ENCODE peak calls at places on chromosomes 2 and 18, in four cellular contexts. M is K562, X is HepG2, D is GM12878. S is an unnamed sample.
A peak's percentile ranks its signal among the peaks of the same experiment; 100 is the strongest.

GRCh38 chr18:51051105-51051712 is 21.2 kb downstream of the SMAD4 start:
- DNase-seq in D (no peak), M (peak; percentile 56), X (peak; percentile 33), S (peak; percentile 25)

GRCh38 chr2:207750315-207750714 is 19.4 kb downstream of the FZD5 start:
- DNase-seq in D (no peak), M (no peak), X (peak; percentile 33), S (no peak)

GRCh38 chr2:183260527-183260926 is 136.3 kb downstream of the NUP35 start:
- DNase-seq in M (no peak), D (no peak), X (no peak), S (no peak)

GRCh38 chr2:178280261-178280852 is 86.0 kb downstream of the OSBPL6 start:
- DNase-seq in M (peak; percentile 72), X (peak; percentile 53), D (no peak), S (peak; percentile 57)

GRCh38 chr2:217799553-217800432 is 203.0 kb downstream of the TNS1 start:
- DNase-seq in X (no peak), D (no peak), M (no peak), S (no peak)

GRCh38 chr2:238421695-238422035 is 5.1 kb upstream of the ASB1 start:
- DNase-seq in X (no peak), D (no peak), M (no peak), S (no peak)

GRCh38 chr2:50295596-50295995 is 736.3 kb downstream of the NRXN1 start:
- DNase-seq in D (no peak), X (no peak), M (no peak), S (no peak)

GRCh38 chr18:23605941-23606340 is 19.6 kb upstream of the NPC1 start:
- DNase-seq in D (no peak), M (no peak), X (peak; percentile 61), S (no peak)

GRCh38 chr2:41973871-41974270 is 74.0 kb upstream of the PKDCC start:
- DNase-seq in D (no peak), X (no peak), M (no peak), S (no peak)

GRCh38 chr2:44324971-44325426 is 36.3 kb downstream of the PREPL start:
- DNase-seq in D (no peak), M (peak; percentile 68), X (no peak), S (no peak)

GRCh38 chr2:57906152-57906732 is 140.4 kb upstream of the VRK2 start:
- DNase-seq in D (no peak), X (peak; percentile 62), M (peak; percentile 57), S (peak; percentile 50)

GRCh38 chr2:114128725-114129124 is 238.8 kb downstream of the ACTR3 start:
- DNase-seq in D (no peak), X (no peak), M (no peak), S (no peak)

GRCh38 chr18:55910328-55910727 is 322.3 kb upstream of the TCF4 start:
- DNase-seq in M (no peak), X (no peak), D (no peak), S (no peak)

GRCh38 chr2:207768891-207769596 is 662 bp downstream of the FZD5 start:
- DNase-seq in D (no peak), X (peak; percentile 32), M (peak; percentile 51), S (peak; percentile 22)

GRCh38 chr2:103656558-103656957 is 894.7 kb downstream of the TMEM182 start:
- DNase-seq in M (peak; percentile 3), X (no peak), D (no peak), S (no peak)

GRCh38 chr2:42944744-42945415 is 152.5 kb upstream of the HAAO start:
- DNase-seq in M (peak; percentile 44), D (no peak), X (peak; percentile 59), S (peak; percentile 37)

GRCh38 chr18:13256444-13257305 is 38.1 kb downstream of the LDLRAD4 start:
- DNase-seq in X (no peak), M (no peak), D (no peak), S (no peak)

GRCh38 chr2:21038403-21039073 is 5.3 kb downstream of the APOB start:
- DNase-seq in M (no peak), D (no peak), X (peak; percentile 80), S (no peak)

GRCh38 chr2:239339726-239340654 is 60.8 kb downstream of the HDAC4 start:
- DNase-seq in D (peak; percentile 13), X (no peak), M (no peak), S (no peak)

GRCh38 chr2:129896226-129897100 is 83.0 kb upstream of the RAB6C start:
- DNase-seq in D (no peak), M (no peak), X (no peak), S (no peak)

GRCh38 chr2:20589975-20590703 is 60.8 kb downstream of the HS1BP3 start:
- DNase-seq in D (no peak), X (no peak), M (no peak), S (no peak)

GRCh38 chr18:34880882-34881852 is 160.0 kb upstream of the MAPRE2 start:
- DNase-seq in M (no peak), X (peak; percentile 53), D (no peak), S (no peak)

DNA sequence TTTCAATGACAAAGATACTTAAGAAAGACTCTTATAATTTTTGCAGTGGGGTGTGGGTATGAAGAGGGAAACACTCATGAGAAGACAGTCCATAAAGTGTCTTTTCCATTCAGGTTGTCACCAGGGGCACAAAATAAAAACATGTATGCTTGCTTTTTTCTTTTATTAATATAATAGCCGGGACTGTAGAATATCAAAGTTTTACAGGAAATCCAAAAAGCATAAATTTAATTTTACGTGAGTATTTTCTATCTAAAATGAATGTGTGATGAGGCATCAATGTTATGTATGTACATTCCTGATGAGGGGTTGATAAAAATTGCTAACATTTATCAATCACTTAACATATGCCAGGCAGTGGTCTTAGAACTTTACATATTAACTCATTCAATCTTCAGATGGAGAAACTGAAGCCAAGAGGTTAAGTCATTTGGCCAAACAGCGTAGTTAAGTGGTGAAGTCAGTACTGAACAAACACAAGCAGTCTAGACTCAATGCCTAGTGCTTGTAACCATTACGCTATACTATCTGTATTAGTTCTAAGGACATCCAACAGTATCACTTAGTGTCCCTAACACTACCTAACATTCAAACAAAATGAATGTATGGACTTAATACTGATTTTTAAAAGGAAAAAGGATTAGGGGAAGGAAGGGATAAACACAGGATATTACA is 10.7 kb downstream of the CCT4 start:
- DNase-seq in M (no peak), X (no peak), D (no peak), S (no peak)
- TF ChIP-seq FOXM1 in M (no peak), X (no peak), D (no peak), S (no peak)

GRCh38 chr18:39635192-39635591 is 2069.6 kb upstream of the CELF4 start:
- DNase-seq in D (no peak), M (no peak), X (no peak), S (no peak)

GRCh38 chr18:39635966-39636365 is 2070.4 kb upstream of the CELF4 start:
- DNase-seq in X (no peak), D (no peak), M (no peak), S (no peak)

GRCh38 chr18:39636931-39637330 is 2071.3 kb upstream of the CELF4 start:
- DNase-seq in X (peak; percentile 48), M (no peak), D (no peak), S (no peak)
- TF ChIP-seq FOXK2 in X (no peak), M (no peak), D (no peak), S (no peak)

GRCh38 chr2:28633739-28634138 is 117.9 kb upstream of the PPP1CB start:
- DNase-seq in X (peak; percentile 65), M (no peak), D (no peak), S (no peak)
- TF ChIP-seq FOXM1 in X (no peak), M (no peak), D (no peak), S (no peak)

GRCh38 chr2:237221443-237221842 is 135.8 kb downstream of the COPS8 start:
- DNase-seq in M (no peak), D (no peak), X (no peak), S (no peak)
- TF ChIP-seq FOXK2 in M (no peak), D (no peak), X (no peak), S (no peak)

DNA sequence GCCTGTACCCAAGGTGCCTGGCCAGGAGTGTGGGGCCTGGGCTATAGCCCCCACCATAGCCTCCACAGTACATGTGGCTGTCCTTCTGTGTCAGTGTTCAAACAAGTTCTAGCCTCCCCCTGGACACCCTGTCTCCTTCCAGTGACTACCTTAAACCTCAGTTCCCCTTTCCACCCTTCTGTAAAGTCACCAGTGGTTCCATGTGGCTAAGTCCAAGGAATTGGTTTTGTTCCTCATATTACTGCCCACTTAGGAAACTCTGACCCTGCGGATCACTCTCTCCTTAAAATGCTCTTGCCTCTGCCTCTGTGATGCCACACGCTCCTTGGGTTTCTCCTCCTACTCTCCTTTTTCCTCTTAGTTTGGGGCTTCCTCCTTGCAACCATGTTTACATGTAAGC is 27.9 kb upstream of the REL start:
- DNase-seq in X (no peak), M (no peak), D (no peak), S (no peak)
- TF ChIP-seq FOXM1 in X (no peak), M (no peak), D (no peak), S (no peak)

DNA sequence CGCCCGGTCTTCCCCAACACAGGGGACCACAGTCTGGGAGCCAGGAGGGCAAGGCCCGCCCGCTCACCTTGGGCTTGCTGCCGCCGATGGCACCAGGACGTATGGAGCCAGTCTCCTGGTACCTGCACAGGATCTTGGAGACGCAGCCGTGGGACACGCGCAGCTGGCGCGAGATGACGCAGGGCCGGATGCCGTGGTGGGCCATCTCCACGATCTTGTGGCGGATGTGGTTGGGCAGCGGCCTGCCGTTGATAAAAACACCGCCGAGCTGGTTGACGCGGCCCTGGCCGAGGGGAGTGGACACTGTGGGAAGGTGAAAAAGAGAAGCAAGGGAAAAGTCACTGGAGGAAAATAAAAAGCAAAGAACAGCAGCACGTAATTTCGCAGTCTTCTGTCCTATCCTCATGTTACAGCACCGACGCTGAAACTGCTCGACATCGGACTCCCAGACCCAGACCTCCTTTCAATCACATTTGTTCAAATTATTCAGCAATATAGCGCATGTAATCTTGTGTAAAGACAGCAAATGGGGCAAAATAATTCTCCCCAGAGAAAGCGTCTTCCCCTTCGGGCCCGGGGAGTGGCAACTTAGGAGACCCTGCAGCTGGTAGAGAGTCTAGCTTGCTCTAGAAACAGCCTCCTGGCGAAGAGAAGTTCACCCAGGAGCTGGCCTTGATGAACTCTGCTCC is 1.7 kb downstream of the PAX3 start:
- DNase-seq in M (no peak), X (no peak), D (no peak), S (no peak)
- TF ChIP-seq FOXK2 in M (no peak), X (no peak), D (no peak), S (no peak)

GRCh38 chr2:137047369-137047768 is 282.0 kb downstream of the THSD7B start:
- DNase-seq in M (no peak), X (no peak), D (no peak), S (no peak)
- TF ChIP-seq FOXM1 in M (no peak), X (no peak), D (no peak), S (no peak)